ENCODE peak calls at places on chromosomes 7 and 10, in four cellular contexts. B is IMR-90, W is HCT116, Y is psoas muscle. J is an unnamed sample. For H3K36me3, the result is how much of the 10 kb centered on the place peaks cover.

GRCh38 chr10:102633282-102633681 is 11.0 kb upstream of the TRIM8 start:
- DNase-seq in B (peak), W (no peak), Y (peak), J (no peak)

GRCh38 chr7:136741941-136742340 is 126.5 kb upstream of the CHRM2 start:
- DNase-seq in B (no peak), W (no peak), Y (no peak), J (no peak)

GRCh38 chr7:88357295-88357694 is 50.6 kb upstream of the STEAP4 start:
- DNase-seq in B (no peak), W (no peak), Y (no peak), J (no peak)

GRCh38 chr7:48173983-48174382 is 2.7 kb downstream of the ABCA13 start:
- DNase-seq in B (peak), W (no peak), Y (no peak), J (no peak)

GRCh38 chr7:102889836-102890235 is 23.0 kb upstream of the LRRC17 start:
- DNase-seq in B (no peak), W (no peak), Y (no peak), J (no peak)

GRCh38 chr7:114519215-114519614 is 104.6 kb downstream of the FOXP2 start:
- DNase-seq in B (no peak), W (no peak), Y (no peak), J (no peak)

GRCh38 chr10:44477021-44477420 is 92.1 kb upstream of the CXCL12 start:
- DNase-seq in B (peak), W (no peak), Y (no peak), J (no peak)

GRCh38 chr7:119175916-119176627 is 951.6 kb downstream of the ANKRD7 start:
- DNase-seq in B (peak), W (peak), Y (no peak), J (peak)

GRCh38 chr7:88281729-88282128 is 25.0 kb downstream of the STEAP4 start:
- DNase-seq in B (no peak), W (no peak), Y (no peak), J (no peak)

GRCh38 chr7:142776206-142776844 is 5.6 kb downstream of the PRSS2 start:
- DNase-seq in B (peak), W (no peak), Y (no peak), J (no peak)

GRCh38 chr7:27192546-27193334 is 7.2 kb downstream of the HOXA13 start:
- DNase-seq in B (no peak), W (no peak), Y (peak), J (no peak)

GRCh38 chr10:77533156-77533886 is 104.3 kb downstream of the KCNMA1 start:
- DNase-seq in B (no peak), W (no peak), Y (no peak), J (no peak)

GRCh38 chr7:96667026-96667425 is 42.6 kb downstream of the SEM1 start:
- DNase-seq in B (no peak), W (no peak), Y (no peak), J (no peak)

GRCh38 chr10:80413152-80413996 is 5.0 kb downstream of the PRXL2A start:
- DNase-seq in B (peak), W (no peak), Y (no peak), J (peak)

GRCh38 chr7:104124893-104125292 is 82.9 kb downstream of the ORC5 start:
- DNase-seq in B (no peak), W (no peak), Y (no peak), J (no peak)

GRCh38 chr7:30861612-30862011 is 50.0 kb upstream of the AQP1 start:
- DNase-seq in B (no peak), W (no peak), Y (no peak), J (no peak)

GRCh38 chr10:110901954-110902819 is 16.8 kb downstream of the BBIP1 start:
- DNase-seq in B (peak), W (peak), Y (no peak), J (no peak)

GRCh38 chr10:42419789-42420188 is 218.6 kb downstream of the ZNF33B start:
- DNase-seq in B (no peak), W (no peak), Y (no peak), J (no peak)

GRCh38 chr7:152512711-152513110 is 76.9 kb upstream of the KMT2C start:
- DNase-seq in B (no peak), W (no peak), Y (no peak), J (no peak)

GRCh38 chr7:141072548-141073172 is 1.2 kb upstream of the TMEM178B start:
- DNase-seq in B (peak), W (no peak), Y (peak), J (no peak)

GRCh38 chr10:113444766-113445365 is 108.0 kb upstream of the HABP2 start:
- DNase-seq in B (no peak), W (no peak), Y (no peak), J (no peak)

GRCh38 chr10:97494863-97495506 is 3.2 kb downstream of the MMS19 start:
- DNase-seq in B (peak), W (no peak), Y (no peak), J (no peak)

GRCh38 chr10:29598861-29599311 is 35.9 kb downstream of the SVIL start:
- DNase-seq in B (peak), W (no peak), Y (peak), J (no peak)

GRCh38 chr7:142300689-142301088 is 42.8 kb upstream of the PRSS58 start:
- DNase-seq in B (no peak), W (peak), Y (no peak), J (no peak)

GRCh38 chr7:117555260-117555659 is 75.4 kb downstream of the CFTR start:
- DNase-seq in B (no peak), W (no peak), Y (no peak), J (peak)

GRCh38 chr10:52314007-52314821 is at the start of gene DKK1:
- DNase-seq in B (peak), W (peak), Y (peak), J (no peak)

GRCh38 chr10:3339531-3339950 is 167.0 kb upstream of the PITRM1 start:
- DNase-seq in B (peak), W (no peak), Y (no peak), J (no peak)

GRCh38 chr10:67140641-67141040 is 214.8 kb downstream of the LRRTM3 start:
- DNase-seq in B (no peak), W (no peak), Y (no peak), J (no peak)

GRCh38 chr10:90751107-90751997 is 106.5 kb downstream of the HTR7 start:
- DNase-seq in B (peak), W (peak), Y (no peak), J (no peak)

GRCh38 chr10:51029172-51029641 is 45.1 kb upstream of the PRKG1 start:
- DNase-seq in B (peak), W (no peak), Y (no peak), J (peak)

GRCh38 chr7:17779381-17779780 is 160.9 kb downstream of the SNX13 start:
- DNase-seq in B (no peak), W (no peak), Y (no peak), J (no peak)

GRCh38 chr10:116815641-116816415 is 33.5 kb upstream of the ENO4 start:
- DNase-seq in B (peak), W (no peak), Y (no peak), J (no peak)

GRCh38 chr10:83801983-83802382 is 337.3 kb upstream of the GHITM start:
- DNase-seq in B (no peak), W (no peak), Y (no peak), J (no peak)

GRCh38 chr10:62159357-62159756 is 109.3 kb downstream of the RTKN2 start:
- DNase-seq in B (no peak), W (no peak), Y (no peak), J (no peak)

GRCh38 chr10:132544744-132545658 is 7.4 kb downstream of the INPP5A start:
- DNase-seq in B (no peak), W (no peak), Y (peak), J (no peak)

GRCh38 chr10:43902842-43903241 is 254.2 kb upstream of the ZNF32 start:
- DNase-seq in B (no peak), W (no peak), Y (no peak), J (no peak)

GRCh38 chr7:70460562-70460961 is 671.4 kb upstream of the GALNT17 start:
- DNase-seq in B (no peak), W (no peak), Y (no peak), J (no peak)

GRCh38 chr10:132482090-132482489 is 55.5 kb upstream of the INPP5A start:
- DNase-seq in B (peak), W (no peak), Y (peak), J (no peak)

GRCh38 chr7:80386686-80387085 is 125.2 kb downstream of the GNAT3 start:
- DNase-seq in B (peak), W (no peak), Y (no peak), J (no peak)

GRCh38 chr10:71771204-71771603 is 2.1 kb downstream of the VSIR start:
- DNase-seq in B (no peak), W (no peak), Y (no peak), J (no peak)
- H3K4me3 ChIP-seq in B (no peak), W (no peak), Y (peak), J (no peak)

DNA sequence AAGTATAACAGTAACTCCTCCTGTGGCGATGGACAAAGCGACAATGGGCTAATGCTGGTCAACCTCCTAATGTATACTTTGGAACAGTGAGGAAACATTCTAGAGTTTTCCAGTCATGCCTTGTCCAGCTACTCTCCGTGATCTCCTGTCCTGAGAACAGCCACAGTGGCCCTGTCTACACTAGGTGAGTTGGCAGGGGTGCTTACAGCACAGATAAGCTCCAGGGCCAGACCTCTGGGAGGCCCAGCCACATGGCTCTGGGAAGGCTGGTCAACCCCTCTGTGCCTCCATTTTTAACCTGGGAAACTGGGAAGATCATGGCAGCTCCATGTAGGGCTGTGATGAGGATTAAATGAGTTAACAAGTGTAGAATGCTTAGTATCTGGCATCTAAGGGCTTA is 57.0 kb downstream of the CLEC2L start:
- DNase-seq in B (no peak), W (no peak), Y (no peak), J (no peak)
- H3K27ac ChIP-seq in B (no peak), W (no peak), Y (no peak), J (no peak)

GRCh38 chr7:841943-842342 is 9.7 kb downstream of the SUN1 start:
- DNase-seq in B (no peak), W (no peak), Y (no peak), J (no peak)

GRCh38 chr7:844043-844442 is 11.8 kb downstream of the SUN1 start:
- DNase-seq in B (no peak), W (no peak), Y (no peak), J (no peak)

GRCh38 chr7:842436-843031 is 10.3 kb downstream of the SUN1 start:
- DNase-seq in B (no peak), W (no peak), Y (no peak), J (no peak)

GRCh38 chr7:844514-844913 is 12.2 kb downstream of the SUN1 start:
- DNase-seq in B (no peak), W (no peak), Y (no peak), J (no peak)

GRCh38 chr7:843230-843629 is 11.0 kb downstream of the SUN1 start:
- DNase-seq in B (no peak), W (no peak), Y (no peak), J (no peak)
- H3K36me3 ChIP-seq in B (under half), W (under half), Y (half or more), J (under half)

DNA sequence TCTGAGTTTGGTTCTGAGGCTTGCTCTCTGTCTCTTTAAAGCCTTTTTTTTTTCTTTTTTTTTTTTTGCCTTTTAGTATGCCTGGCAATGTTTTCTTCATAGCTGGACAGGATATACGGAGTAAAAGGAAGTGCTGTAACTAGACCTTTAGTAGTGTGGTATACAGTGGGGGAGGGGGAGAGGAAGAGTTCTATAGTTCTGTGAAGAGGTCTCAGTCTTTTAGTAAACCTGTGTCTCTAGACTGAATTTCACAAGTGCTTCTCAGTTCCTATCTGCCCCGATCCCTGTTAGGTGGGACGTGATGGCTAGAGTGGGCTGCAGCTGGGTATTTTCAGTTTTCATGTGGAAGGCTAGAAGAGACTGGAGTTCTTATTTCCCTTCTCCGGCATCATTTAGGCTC is 3.1 kb upstream of the ABCC2 start:
- DNase-seq in B (peak), W (no peak), Y (no peak), J (no peak)
- H3K4me3 ChIP-seq in B (peak), W (peak), Y (peak), J (peak)

DNA sequence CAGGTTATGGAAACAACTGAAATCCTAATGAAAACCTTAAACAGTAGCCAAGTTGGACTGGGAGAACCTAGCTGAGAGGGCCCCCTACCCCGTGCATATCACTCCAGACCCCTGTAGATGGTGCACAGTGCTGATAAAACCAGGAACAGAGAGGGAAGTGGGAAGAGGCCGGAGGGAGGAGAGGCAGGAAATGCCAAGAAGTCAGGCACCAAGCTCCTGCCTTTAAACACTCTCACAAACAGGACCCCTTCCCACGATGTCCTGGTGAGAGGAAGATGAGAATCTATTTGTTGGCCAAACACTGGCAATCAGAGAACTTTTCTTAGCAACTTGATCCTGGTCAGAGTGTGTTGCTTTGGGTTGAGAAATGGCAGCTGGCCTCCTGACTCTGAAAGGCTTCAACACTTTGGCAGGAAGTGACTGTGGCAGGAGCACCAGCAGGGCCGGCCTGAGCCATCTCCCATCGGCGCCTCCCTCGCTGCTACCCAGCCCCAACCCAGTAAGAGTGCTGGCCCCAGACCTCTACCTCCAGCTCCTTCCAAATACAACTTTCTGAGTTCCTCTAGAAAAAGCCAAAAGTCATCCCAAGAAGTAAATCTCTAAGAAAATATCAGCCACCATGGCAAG is 39.5 kb downstream of the GSDME start:
- DNase-seq in B (no peak), W (no peak), Y (no peak), J (no peak)
- H3K27ac ChIP-seq in B (no peak), W (no peak), Y (no peak), J (no peak)

GRCh38 chr7:99457050-99457645 is 8.8 kb downstream of the ATP5MF start:
- DNase-seq in B (no peak), W (no peak), Y (peak), J (no peak)

GRCh38 chr7:99455874-99456273 is 10.1 kb downstream of the ATP5MF start:
- DNase-seq in B (no peak), W (no peak), Y (no peak), J (no peak)

GRCh38 chr7:99459087-99459486 is 6.9 kb downstream of the ATP5MF start:
- DNase-seq in B (no peak), W (no peak), Y (peak), J (no peak)

GRCh38 chr7:99456288-99456687 is 9.7 kb downstream of the ATP5MF start:
- DNase-seq in B (no peak), W (no peak), Y (no peak), J (no peak)

GRCh38 chr7:99457646-99458493 is 8.1 kb downstream of the ATP5MF start:
- DNase-seq in B (no peak), W (no peak), Y (peak), J (no peak)
- H3K36me3 ChIP-seq in B (half or more), W (under half), Y (half or more), J (half or more)